ENCODE peak calls at places on chromosomes 11 and 22, in eight cellular contexts. Z is thoracic aorta; V is upper lobe of left lung; I is neuronal stem cell; M is tibial nerve; A is cardiac muscle cell; C is neural progenitor cell; P is naive thymus-derived CD4-positive, alpha-beta T cell. F is an unnamed sample. For H3K4me1 and H3K36me3, the result is how much of the 10 kb centered on the place peaks cover.

GRCh38 chr22:41092847-41093371 is 517 bp downstream of the EP300 start:
- DNase-seq in Z (no peak), V (no peak), I (no peak), M (peak), A (peak), C (peak), P (no peak), F (no peak)

GRCh38 chr11:92253945-92254344 is 29.3 kb downstream of the FAT3 start:
- DNase-seq in Z (no peak), V (no peak), I (no peak), M (no peak), A (no peak), C (no peak), P (no peak), F (no peak)

GRCh38 chr22:25085156-25085555 is 114.5 kb upstream of the CRYBB3 start:
- DNase-seq in Z (no peak), V (no peak), I (no peak), M (no peak), A (no peak), C (no peak), P (no peak), F (no peak)

GRCh38 chr11:69934861-69935494 is 115.8 kb upstream of the FGF3 start:
- DNase-seq in Z (no peak), V (no peak), I (no peak), M (no peak), A (no peak), C (no peak), P (no peak), F (peak)

GRCh38 chr11:3942956-3943497 is 87.6 kb downstream of the STIM1 start:
- DNase-seq in Z (no peak), V (no peak), I (no peak), M (no peak), A (no peak), C (no peak), P (no peak), F (no peak)

GRCh38 chr11:367956-368413 is 1.3 kb upstream of the B4GALNT4 start:
- DNase-seq in Z (no peak), V (no peak), I (no peak), M (no peak), A (no peak), C (no peak), P (no peak), F (no peak)

GRCh38 chr11:15655552-15655951 is 540.8 kb downstream of the INSC start:
- DNase-seq in Z (no peak), V (no peak), I (no peak), M (no peak), A (no peak), C (no peak), P (no peak), F (no peak)

GRCh38 chr11:95723353-95723942 is 66.1 kb downstream of the FAM76B start:
- DNase-seq in Z (no peak), V (no peak), I (no peak), M (no peak), A (no peak), C (no peak), P (no peak), F (no peak)

GRCh38 chr11:116840224-116840745 is 2.9 kb upstream of the APOA1 start:
- DNase-seq in Z (no peak), V (no peak), I (no peak), M (no peak), A (peak), C (peak), P (no peak), F (no peak)

GRCh38 chr11:119108151-119108856 is 1.2 kb downstream of the C2CD2L start:
- DNase-seq in Z (no peak), V (peak), I (no peak), M (no peak), A (no peak), C (peak), P (no peak), F (peak)

GRCh38 chr11:130646881-130647280 is 198.4 kb downstream of the ADAMTS15 start:
- DNase-seq in Z (no peak), V (no peak), I (no peak), M (no peak), A (no peak), C (no peak), P (no peak), F (no peak)

GRCh38 chr22:48843640-48844039 is 984.0 kb downstream of the BRD1 start:
- DNase-seq in Z (no peak), V (no peak), I (no peak), M (no peak), A (no peak), C (no peak), P (no peak), F (no peak)

GRCh38 chr11:116990061-116990473 is 108.2 kb downstream of the SIK3 start:
- DNase-seq in Z (no peak), V (no peak), I (no peak), M (no peak), A (no peak), C (no peak), P (no peak), F (no peak)

GRCh38 chr11:12485328-12485727 is 108.0 kb downstream of the PARVA start:
- DNase-seq in Z (no peak), V (no peak), I (no peak), M (no peak), A (no peak), C (no peak), P (no peak), F (no peak)

GRCh38 chr11:76889414-76889975 is 28.8 kb downstream of the ACER3 start:
- DNase-seq in Z (no peak), V (no peak), I (no peak), M (no peak), A (no peak), C (no peak), P (no peak), F (no peak)

GRCh38 chr11:78161937-78162336 is 22.5 kb upstream of the ALG8 start:
- DNase-seq in Z (no peak), V (no peak), I (no peak), M (no peak), A (no peak), C (no peak), P (no peak), F (no peak)
- H3K27ac ChIP-seq in Z (peak), V (no peak), I (no peak), M (no peak), A (no peak), C (no peak), P (no peak), F (no peak)

GRCh38 chr22:17990942-17991341 is 33.4 kb downstream of the MICAL3 start:
- DNase-seq in Z (no peak), V (no peak), I (no peak), M (no peak), A (no peak), C (no peak), P (no peak), F (no peak)

GRCh38 chr22:17994424-17995108 is 29.8 kb downstream of the MICAL3 start:
- DNase-seq in Z (no peak), V (no peak), I (no peak), M (no peak), A (no peak), C (no peak), P (no peak), F (no peak)

GRCh38 chr22:17988800-17989513 is 35.4 kb downstream of the MICAL3 start:
- DNase-seq in Z (no peak), V (no peak), I (no peak), M (no peak), A (no peak), C (no peak), P (no peak), F (no peak)

GRCh38 chr22:17985606-17986005 is 38.8 kb downstream of the MICAL3 start:
- DNase-seq in Z (no peak), V (no peak), I (no peak), M (no peak), A (no peak), C (no peak), P (no peak), F (no peak)

DNA sequence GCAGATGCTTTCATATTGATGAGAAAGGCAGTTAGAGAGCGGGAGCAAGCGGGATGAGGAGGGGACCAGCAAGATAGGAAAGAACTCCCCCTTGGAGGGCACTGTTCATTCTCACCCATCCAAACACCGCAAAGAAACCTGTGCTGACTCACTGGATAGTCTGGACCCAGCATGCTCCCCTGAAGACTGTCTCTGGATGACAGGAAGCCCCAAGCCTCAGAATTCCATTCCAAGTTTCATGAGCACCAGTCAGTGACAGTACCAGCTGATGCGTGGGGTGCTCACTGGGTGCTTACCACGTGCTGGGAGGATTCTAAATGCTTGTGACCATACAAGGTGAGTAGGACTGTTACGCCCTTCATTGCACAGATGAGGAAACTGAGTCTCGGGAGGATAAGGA is 34.2 kb downstream of the MICAL3 start:
- DNase-seq in Z (no peak), V (no peak), I (no peak), M (no peak), A (no peak), C (no peak), P (no peak), F (no peak)
- H3K4me1 ChIP-seq in Z (under half), V (under half), I (under half), M (under half), A (under half), C (under half), P (under half), F (under half)

DNA sequence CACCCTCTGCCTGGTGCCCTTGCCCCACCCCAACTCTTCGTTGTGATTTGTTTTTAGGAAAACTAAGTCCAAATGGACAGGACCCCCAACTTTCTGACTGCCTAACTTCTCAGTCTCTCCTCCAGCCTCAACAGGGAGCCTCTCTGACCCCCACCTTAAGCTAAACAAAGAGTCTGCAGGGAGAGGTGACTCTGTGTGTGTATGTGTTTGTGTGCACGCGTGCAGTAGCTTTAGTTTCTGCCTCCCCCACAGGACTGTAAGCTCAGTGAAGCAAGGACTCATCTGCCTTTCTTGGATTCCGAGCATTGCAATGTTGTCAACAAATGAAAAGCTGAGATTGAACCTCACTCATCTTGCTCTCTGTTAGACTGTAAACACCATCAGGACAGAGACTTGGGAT is 7.9 kb downstream of the SNAP29 start:
- DNase-seq in Z (no peak), V (no peak), I (no peak), M (no peak), A (no peak), C (no peak), P (no peak), F (no peak)
- H3K36me3 ChIP-seq in Z (under half), V (under half), I (under half), M (under half), A (under half), C (under half), P (under half), F (under half)

DNA sequence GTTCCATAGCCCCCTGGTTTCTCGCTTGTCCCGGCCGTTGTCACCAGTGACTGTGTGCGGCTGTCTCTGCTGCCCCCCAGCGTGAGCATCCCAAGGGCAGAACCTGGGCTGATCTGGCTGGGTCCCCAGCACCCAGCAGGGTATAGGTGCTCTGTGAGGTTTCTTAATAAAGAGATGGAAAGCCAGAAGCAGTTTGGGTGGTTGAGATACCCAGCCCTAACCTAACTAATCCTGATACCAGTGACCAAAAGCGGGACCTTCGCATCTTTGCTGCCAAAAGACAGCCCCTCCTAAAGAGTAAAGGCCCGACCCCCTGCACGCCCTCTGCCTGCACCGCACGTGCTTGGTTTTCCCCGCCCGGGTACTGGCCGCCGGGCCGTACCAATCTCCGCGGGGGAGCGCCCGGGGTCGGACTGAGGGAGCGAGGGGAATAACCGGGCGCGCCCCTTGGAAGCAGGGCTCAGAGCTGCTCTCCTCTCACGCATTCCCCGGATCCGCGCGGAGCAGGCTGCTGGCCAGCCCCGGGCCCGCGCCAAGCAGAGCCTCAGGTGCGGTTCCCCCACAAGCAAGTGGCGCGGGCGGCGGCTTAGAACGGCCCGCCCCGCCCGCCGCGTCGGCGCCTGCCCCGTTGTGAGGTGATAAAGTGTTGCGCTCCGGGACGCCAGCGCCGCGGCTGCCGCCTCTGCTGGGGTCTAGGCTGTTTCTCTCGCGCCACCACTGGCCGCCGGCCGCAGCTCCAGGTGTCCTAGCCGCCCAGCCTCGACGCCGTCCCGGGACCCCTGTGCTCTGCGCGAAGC is at the start of gene DGAT2:
- DNase-seq in Z (no peak), V (peak), I (peak), M (peak), A (peak), C (peak), P (peak), F (peak)
- H3K27ac ChIP-seq in Z (no peak), V (peak), I (no peak), M (peak), A (peak), C (no peak), P (no peak), F (peak)

GRCh38 chr22:36386351-36386899 is 1.3 kb downstream of the MYH9 start:
- DNase-seq in Z (no peak), V (peak), I (no peak), M (no peak), A (no peak), C (peak), P (no peak), F (no peak)

GRCh38 chr22:36384766-36385400 is 2.9 kb downstream of the MYH9 start:
- DNase-seq in Z (no peak), V (no peak), I (no peak), M (no peak), A (no peak), C (peak), P (no peak), F (no peak)

GRCh38 chr22:36387664-36387913 is 178 bp downstream of the MYH9 start:
- DNase-seq in Z (no peak), V (no peak), I (no peak), M (no peak), A (no peak), C (no peak), P (no peak), F (no peak)

GRCh38 chr22:36386900-36387663 is 685 bp downstream of the MYH9 start:
- DNase-seq in Z (no peak), V (peak), I (no peak), M (no peak), A (no peak), C (peak), P (peak), F (no peak)

DNA sequence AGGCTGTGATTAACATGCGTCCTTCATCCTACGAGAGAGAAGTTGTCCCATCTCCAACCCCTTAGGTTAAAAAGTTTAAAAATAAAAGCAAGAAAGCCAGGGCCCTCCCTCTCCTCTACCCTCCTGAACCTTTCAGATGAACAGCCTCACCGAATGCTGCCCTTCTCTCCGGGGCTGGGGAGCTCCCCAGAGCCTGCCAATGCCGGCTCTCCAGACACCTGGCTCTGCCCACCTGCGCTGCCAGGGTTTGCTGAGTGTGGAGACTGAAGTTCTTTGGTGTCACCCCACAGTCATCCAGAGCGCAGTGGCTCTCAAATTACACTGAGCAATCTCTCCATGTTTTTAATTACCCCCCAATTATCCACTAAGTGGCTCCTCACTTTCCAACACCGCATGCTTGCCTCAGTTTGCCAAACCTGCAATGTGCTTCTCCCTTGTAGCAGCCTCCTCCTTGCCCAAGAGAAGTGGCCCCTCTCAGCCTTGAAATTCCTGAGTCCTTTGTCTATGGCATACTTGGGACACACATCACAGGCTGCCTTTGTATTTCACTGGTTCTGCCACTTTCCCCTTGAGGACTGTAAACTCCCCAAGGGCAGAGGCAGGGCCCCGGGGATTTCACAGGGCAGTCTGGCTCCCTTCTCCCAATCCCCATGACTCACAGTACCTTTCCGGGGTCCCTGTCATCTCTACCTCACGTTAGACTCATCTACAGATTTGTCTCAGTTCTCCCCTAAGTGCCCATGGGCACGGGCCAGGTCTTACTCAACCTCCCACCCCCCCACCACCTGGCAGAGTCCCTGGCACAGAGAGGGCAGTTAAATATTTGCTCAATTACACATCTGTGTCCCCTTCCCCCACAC is 2.0 kb downstream of the MYH9 start:
- DNase-seq in Z (peak), V (peak), I (no peak), M (no peak), A (no peak), C (peak), P (no peak), F (peak)
- H3K4me1 ChIP-seq in Z (under half), V (half or more), I (under half), M (half or more), A (under half), C (under half), P (under half), F (under half)

GRCh38 chr22:28793976-28794584 is 6.3 kb downstream of the XBP1 start:
- DNase-seq in Z (no peak), V (no peak), I (no peak), M (no peak), A (no peak), C (no peak), P (no peak), F (no peak)
- H3K36me3 ChIP-seq in Z (under half), V (under half), I (half or more), M (under half), A (under half), C (under half), P (under half), F (under half)

GRCh38 chr11:1471736-1472135 is 14.8 kb downstream of the MOB2 start:
- DNase-seq in Z (no peak), V (no peak), I (no peak), M (no peak), A (no peak), C (no peak), P (no peak), F (no peak)
- H3K27ac ChIP-seq in Z (no peak), V (no peak), I (no peak), M (no peak), A (no peak), C (no peak), P (no peak), F (no peak)

GRCh38 chr11:134411887-134412507 is at the start of gene B3GAT1:
- DNase-seq in Z (no peak), V (no peak), I (no peak), M (no peak), A (peak), C (peak), P (no peak), F (no peak)

GRCh38 chr11:134414772-134415765 is 3.0 kb upstream of the B3GAT1 start:
- DNase-seq in Z (no peak), V (no peak), I (no peak), M (no peak), A (no peak), C (peak), P (no peak), F (no peak)

GRCh38 chr11:134412508-134413333 is 679 bp upstream of the B3GAT1 start:
- DNase-seq in Z (no peak), V (no peak), I (peak), M (no peak), A (peak), C (peak), P (no peak), F (no peak)

GRCh38 chr11:134413334-134414035 is 1.4 kb upstream of the B3GAT1 start:
- DNase-seq in Z (no peak), V (no peak), I (no peak), M (no peak), A (no peak), C (peak), P (no peak), F (no peak)

GRCh38 chr11:134414036-134414731 is 2.1 kb upstream of the B3GAT1 start:
- DNase-seq in Z (no peak), V (no peak), I (no peak), M (no peak), A (no peak), C (peak), P (no peak), F (no peak)
- H3K4me1 ChIP-seq in Z (under half), V (under half), I (under half), M (under half), A (under half), C (under half), P (under half), F (under half)

F was measured in breast epithelium.